ENCODE peak calls at places on chromosomes 6 and 20, in five cellular contexts. P, O, L, F and I are unnamed samples.
A peak's percentile ranks its signal among the peaks of the same experiment; 100 is the strongest.

GRCh38 chr20:13221673-13222318 is 722 bp downstream of the ISM1 start:
- DNase-seq in P (peak; percentile 64), F (peak; percentile 91), L (peak; percentile 41), O (no peak), I (peak; percentile 67)

GRCh38 chr6:43944908-43945777 is 175.1 kb downstream of the VEGFA start:
- DNase-seq in O (no peak), F (no peak), P (no peak), L (no peak), I (no peak)

GRCh38 chr6:3744211-3744900 is 7.2 kb downstream of the PXDC1 start:
- DNase-seq in L (no peak), P (no peak), F (no peak), O (no peak), I (no peak)

GRCh38 chr6:137651591-137652335 is 157.6 kb upstream of the OLIG3 start:
- DNase-seq in L (no peak), P (no peak), F (peak; percentile 54), O (no peak), I (no peak)

GRCh38 chr6:29376003-29376402 is 912 bp upstream of the OR12D3 start:
- DNase-seq in L (no peak), F (no peak), O (no peak), P (no peak), I (no peak)

GRCh38 chr6:108884211-108885059 is 36.2 kb downstream of the ARMC2 start:
- DNase-seq in O (no peak), L (no peak), F (no peak), P (no peak), I (no peak)

GRCh38 chr20:33423141-33423834 is 20.3 kb downstream of the SNTA1 start:
- DNase-seq in L (no peak), P (no peak), F (no peak), O (no peak), I (peak; percentile 48)

GRCh38 chr20:40821438-40821837 is 132.4 kb upstream of the MAFB start:
- DNase-seq in L (no peak), F (no peak), P (no peak), O (no peak), I (no peak)

GRCh38 chr6:160929831-160930230 is 61.7 kb upstream of the MAP3K4 start:
- DNase-seq in L (no peak), P (no peak), O (no peak), F (no peak), I (no peak)

GRCh38 chr6:3422457-3422816 is 34.4 kb downstream of the SLC22A23 start:
- DNase-seq in P (no peak), O (no peak), L (no peak), F (peak; percentile 81), I (no peak)

GRCh38 chr20:61117725-61118124 is 134.3 kb upstream of the CDH4 start:
- DNase-seq in P (no peak), L (no peak), F (no peak), O (no peak), I (no peak)

GRCh38 chr6:112475083-112475482 is 128.0 kb downstream of the RFPL4B start:
- DNase-seq in L (no peak), F (no peak), P (no peak), O (no peak), I (no peak)

GRCh38 chr6:165679326-165679725 is 16.3 kb upstream of the PDE10A start:
- DNase-seq in O (no peak), F (no peak), L (no peak), P (no peak), I (no peak)

GRCh38 chr20:38635721-38636285 is 34.2 kb downstream of the ARHGAP40 start:
- DNase-seq in O (no peak), L (no peak), P (no peak), F (no peak), I (no peak)

GRCh38 chr6:122645256-122645655 is 35.1 kb downstream of the PKIB start:
- DNase-seq in L (no peak), F (peak; percentile 99), P (no peak), O (no peak), I (no peak)

GRCh38 chr6:79307321-79308036 is 73.0 kb upstream of the HMGN3 start:
- DNase-seq in F (peak; percentile 64), P (no peak), O (no peak), L (no peak), I (no peak)

GRCh38 chr20:48783533-48784272 is 44.1 kb downstream of the PREX1 start:
- DNase-seq in L (no peak), F (no peak), P (no peak), O (no peak), I (no peak)

GRCh38 chr20:34864216-34864615 is 8.4 kb downstream of the GGT7 start:
- DNase-seq in L (no peak), F (no peak), P (no peak), O (no peak), I (no peak)

GRCh38 chr20:49775229-49775693 is 37.4 kb upstream of the SLC9A8 start:
- DNase-seq in L (peak; percentile 9), F (peak; percentile 56), P (no peak), O (no peak), I (peak; percentile 79)

GRCh38 chr6:56541736-56542366 is 100.8 kb downstream of the DST start:
- DNase-seq in F (peak; percentile 41), O (no peak), P (no peak), L (no peak), I (no peak)

GRCh38 chr20:2300002-2300401 is 4.2 kb downstream of the TGM3 start:
- DNase-seq in P (no peak), L (no peak), O (no peak), F (no peak), I (no peak)

GRCh38 chr6:26044140-26045045 is 42.8 kb upstream of the HFE start:
- DNase-seq in L (no peak), F (no peak), P (peak; percentile 31), O (no peak), I (no peak)

GRCh38 chr6:167116109-167116837 is 6.6 kb upstream of the CCR6 start:
- DNase-seq in O (no peak), L (no peak), F (peak; percentile 50), P (no peak), I (peak; percentile 74)

GRCh38 chr6:57127763-57128162 is 37.8 kb downstream of the ZNF451 start:
- DNase-seq in F (peak; percentile 15), L (no peak), O (no peak), P (no peak), I (no peak)

GRCh38 chr20:35297740-35298139 is 5.5 kb upstream of the FAM83C start:
- DNase-seq in P (no peak), F (no peak), L (no peak), O (no peak), I (no peak)

GRCh38 chr20:34163316-34163715 is 51.3 kb upstream of the EIF2S2 start:
- DNase-seq in F (peak; percentile 15), O (no peak), L (no peak), P (no peak), I (no peak)

GRCh38 chr6:39568896-39569295 is 156.3 kb downstream of the KIF6 start:
- DNase-seq in L (no peak), O (no peak), P (no peak), F (no peak), I (no peak)

GRCh38 chr20:35792740-35793139 is 20.9 kb downstream of the PHF20 start:
- DNase-seq in F (no peak), O (no peak), L (no peak), P (no peak), I (no peak)

GRCh38 chr20:46368902-46369268 is 37.5 kb downstream of the ELMO2 start:
- DNase-seq in O (no peak), L (no peak), P (no peak), F (no peak), I (no peak)

GRCh38 chr6:157641837-157642236 is 181.2 kb upstream of the SNX9 start:
- DNase-seq in P (no peak), F (no peak), O (no peak), L (no peak), I (no peak)

GRCh38 chr6:127793396-127793795 is 107.5 kb downstream of the THEMIS start:
- DNase-seq in F (no peak), O (no peak), L (no peak), P (no peak), I (no peak)

GRCh38 chr6:136037885-136038460 is 186.5 kb downstream of the PDE7B start:
- DNase-seq in F (no peak), P (no peak), O (no peak), L (no peak), I (peak; percentile 36)

GRCh38 chr6:12289655-12290489 is at the start of gene EDN1:
- DNase-seq in O (no peak), F (peak; percentile 87), P (peak; percentile 30), L (peak; percentile 71), I (peak; percentile 82)

GRCh38 chr6:101399627-101399955 is 6.1 kb downstream of the GRIK2 start:
- DNase-seq in F (no peak), O (no peak), L (no peak), P (no peak), I (no peak)

GRCh38 chr6:34986845-34987246 is 97.8 kb downstream of the ANKS1A start:
- DNase-seq in L (peak; percentile 56), O (peak; percentile 18), P (peak; percentile 62), F (peak; percentile 96), I (peak; percentile 75)

GRCh38 chr6:159443521-159443920 is 249.5 kb downstream of the SOD2 start:
- DNase-seq in F (no peak), L (no peak), P (no peak), O (no peak), I (no peak)

GRCh38 chr6:160881409-160881808 is 110.2 kb upstream of the MAP3K4 start:
- DNase-seq in L (no peak), F (peak; percentile 90), P (no peak), O (no peak), I (no peak)

GRCh38 chr20:54063998-54064676 is 6.3 kb downstream of the BCAS1 start:
- DNase-seq in L (no peak), P (no peak), F (no peak), O (no peak), I (no peak)

GRCh38 chr6:43768983-43769525 is 957 bp upstream of the VEGFA start:
- DNase-seq in P (no peak), L (no peak), O (no peak), F (no peak), I (peak; percentile 64)